ENCODE peak calls at places on chromosomes 12 and 14, in six cellular contexts. S, F, W, H, R and C are unnamed samples.

GRCh38 chr14:99342204-99342603 is 70.2 kb upstream of the BCL11B start:
- DNase-seq in W (no peak), S (no peak), H (no peak), R (no peak), F (no peak), C (no peak)

GRCh38 chr14:92716131-92716530 is 32.3 kb downstream of the LGMN start:
- DNase-seq in S (no peak), H (no peak), R (no peak), F (no peak), W (no peak), C (no peak)

GRCh38 chr12:92551853-92552397 is 150.9 kb upstream of the PLEKHG7 start:
- DNase-seq in S (no peak), R (no peak), W (no peak), H (peak), F (no peak), C (no peak)

GRCh38 chr12:111409403-111410228 is 3.9 kb downstream of the SH2B3 start:
- DNase-seq in H (no peak), W (no peak), S (no peak), F (no peak), R (no peak), C (no peak)

GRCh38 chr12:24795699-24796385 is 153.1 kb downstream of the BCAT1 start:
- DNase-seq in H (no peak), S (no peak), R (no peak), F (no peak), W (no peak), C (no peak)

GRCh38 chr12:93139028-93139665 is 210.1 kb upstream of the EEA1 start:
- DNase-seq in H (no peak), W (no peak), F (no peak), S (no peak), R (no peak), C (no peak)

GRCh38 chr14:93234798-93235197 is 27.7 kb downstream of the UBR7 start:
- DNase-seq in S (no peak), W (no peak), R (no peak), F (no peak), H (no peak), C (no peak)

GRCh38 chr12:78636253-78636855 is 228.2 kb upstream of the SYT1 start:
- DNase-seq in S (no peak), W (no peak), H (no peak), R (no peak), F (no peak), C (no peak)

GRCh38 chr12:111429760-111430417 is 24.2 kb downstream of the SH2B3 start:
- DNase-seq in W (peak), R (no peak), S (no peak), H (no peak), F (no peak), C (no peak)

GRCh38 chr12:2739832-2740641 is 54.7 kb upstream of the FKBP4 start:
- DNase-seq in S (no peak), W (no peak), H (no peak), R (no peak), F (no peak), C (no peak)

GRCh38 chr14:52043690-52044089 is 25.2 kb downstream of the NID2 start:
- DNase-seq in S (no peak), R (no peak), F (no peak), W (peak), H (no peak), C (no peak)

GRCh38 chr12:111368684-111369495 is at the start of gene PHETA1:
- DNase-seq in F (peak), R (peak), W (peak), H (peak), S (peak), C (peak)

GRCh38 chr14:105418269-105419054 is 1.2 kb upstream of the MTA1 start:
- DNase-seq in R (no peak), W (no peak), F (no peak), S (no peak), H (no peak), C (no peak)

GRCh38 chr12:113479578-113480335 is 8.1 kb upstream of the LHX5 start:
- DNase-seq in F (no peak), S (no peak), H (no peak), R (no peak), W (peak), C (no peak)

GRCh38 chr12:133081408-133081806 is 684 bp downstream of the ZNF140 start:
- DNase-seq in R (no peak), F (no peak), W (no peak), H (no peak), S (no peak), C (no peak)

GRCh38 chr12:70246580-70246979 is 3.3 kb downstream of the CNOT2 start:
- DNase-seq in F (no peak), R (no peak), H (no peak), S (no peak), W (no peak), C (no peak)

GRCh38 chr12:6603095-6603567 is 4.0 kb downstream of the CHD4 start:
- DNase-seq in H (no peak), S (no peak), R (no peak), W (peak), F (no peak), C (no peak)

GRCh38 chr12:39990122-39991101 is 115.5 kb downstream of the SLC2A13 start:
- DNase-seq in W (peak), F (no peak), H (peak), S (peak), R (peak), C (peak)

GRCh38 chr12:47819902-47820630 is at the start of gene HDAC7:
- DNase-seq in W (peak), S (no peak), R (peak), F (no peak), H (no peak), C (peak)

GRCh38 chr12:50934981-50935807 is 17.1 kb upstream of the HIGD1C start:
- DNase-seq in H (no peak), F (no peak), R (no peak), W (no peak), S (no peak), C (no peak)

GRCh38 chr14:89429206-89430091 is 12.4 kb upstream of the FOXN3 start:
- DNase-seq in F (no peak), W (peak), S (no peak), H (peak), R (no peak), C (peak)

GRCh38 chr12:105257321-105257728 is 21.4 kb upstream of the APPL2 start:
- DNase-seq in W (no peak), F (no peak), S (no peak), H (no peak), R (no peak), C (no peak)

GRCh38 chr12:118326971-118327370 is 45.7 kb downstream of the TAOK3 start:
- DNase-seq in W (no peak), F (no peak), S (no peak), R (no peak), H (no peak), C (no peak)